ENCODE peak calls at places on chromosome 22, in seven cellular contexts. K, P, C, L, J, X and S are unnamed samples.

GRCh38 chr22:40679964-40680818 is 907 bp downstream of the MCHR1 start:
- DNase-seq in L (no peak), P (no peak), X (no peak), C (no peak), J (no peak), K (no peak), S (no peak)

GRCh38 chr22:40613025-40613424 is 23.5 kb downstream of the MRTFA start:
- DNase-seq in C (no peak), P (no peak), L (no peak), X (no peak), K (no peak), J (no peak), S (no peak)

GRCh38 chr22:47407626-47408025 is 645.2 kb downstream of the TBC1D22A start:
- DNase-seq in J (no peak), K (no peak), P (no peak), X (no peak), C (no peak), L (no peak), S (no peak)

GRCh38 chr22:27961182-27961581 is 42.1 kb upstream of the PITPNB start:
- DNase-seq in J (no peak), X (no peak), P (no peak), L (no peak), C (no peak), K (no peak), S (no peak)

GRCh38 chr22:50262460-50262911 is 1.0 kb upstream of the MAPK12 start:
- DNase-seq in L (no peak), P (no peak), J (no peak), C (no peak), X (no peak), K (no peak), S (no peak)

GRCh38 chr22:39135092-39135896 is 17.2 kb downstream of the CBX7 start:
- DNase-seq in K (peak), J (peak), X (peak), P (peak), L (no peak), C (no peak), S (peak)

GRCh38 chr22:33781396-33781795 is 138.9 kb downstream of the LARGE1 start:
- DNase-seq in P (peak), C (no peak), J (peak), X (no peak), L (no peak), K (no peak), S (no peak)

GRCh38 chr22:46538816-46539163 is 1.4 kb upstream of the CELSR1 start:
- DNase-seq in J (peak), P (no peak), X (no peak), K (no peak), L (no peak), C (no peak), S (no peak)

GRCh38 chr22:24423519-24424000 is 3.8 kb upstream of the ADORA2A start:
- DNase-seq in C (no peak), X (no peak), K (peak), J (peak), L (no peak), P (no peak), S (peak)

GRCh38 chr22:45842141-45842831 is 134.7 kb downstream of the WNT7B start:
- DNase-seq in P (peak), J (no peak), X (no peak), L (no peak), C (no peak), K (no peak), S (no peak)

GRCh38 chr22:11629661-11630385 is 3898.2 kb upstream of the OR11H1 start:
- DNase-seq in K (no peak), J (peak), C (no peak), P (no peak), X (no peak), L (no peak), S (no peak)

GRCh38 chr22:47325249-47325648 is 562.8 kb downstream of the TBC1D22A start:
- DNase-seq in K (no peak), C (no peak), P (no peak), L (no peak), X (no peak), J (no peak), S (no peak)

GRCh38 chr22:20131593-20131855 is at the start of gene ZDHHC8:
- DNase-seq in C (no peak), X (no peak), K (peak), P (no peak), L (no peak), J (peak), S (no peak)

GRCh38 chr22:19862616-19863246 is 8.1 kb upstream of the GNB1L start:
- DNase-seq in K (no peak), X (no peak), L (no peak), J (no peak), C (no peak), P (no peak), S (no peak)

GRCh38 chr22:22591348-22592299 is 32.6 kb upstream of the PRAME start:
- DNase-seq in P (no peak), C (no peak), X (no peak), J (no peak), L (no peak), K (no peak), S (peak)

GRCh38 chr22:47202819-47203553 is 440.5 kb downstream of the TBC1D22A start:
- DNase-seq in J (no peak), X (no peak), K (no peak), L (no peak), P (no peak), C (no peak), S (no peak)

GRCh38 chr22:29336751-29337490 is 21.4 kb upstream of the RASL10A start:
- DNase-seq in J (no peak), K (no peak), L (no peak), P (no peak), X (no peak), C (no peak), S (no peak)

GRCh38 chr22:20833225-20833665 is 25.4 kb downstream of the PI4KA start:
- DNase-seq in J (no peak), X (no peak), C (no peak), K (no peak), L (no peak), P (no peak), S (no peak)

GRCh38 chr22:34161724-34162123 is 241.4 kb upstream of the LARGE1 start:
- DNase-seq in K (no peak), L (no peak), P (no peak), C (no peak), X (no peak), J (no peak), S (no peak)

GRCh38 chr22:24483966-24484545 is 11.1 kb upstream of the UPB1 start:
- DNase-seq in P (no peak), L (no peak), K (no peak), C (no peak), X (no peak), J (no peak), S (no peak)

GRCh38 chr22:17007257-17007656 is 765 bp downstream of the GAB4 start:
- DNase-seq in X (peak), P (no peak), L (no peak), C (no peak), K (no peak), J (no peak), S (no peak)

GRCh38 chr22:46936378-46936916 is 174.0 kb downstream of the TBC1D22A start:
- DNase-seq in P (peak), X (no peak), C (no peak), K (no peak), J (no peak), L (peak), S (no peak)

GRCh38 chr22:36507518-36508010 is 724 bp upstream of the FOXRED2 start:
- DNase-seq in L (no peak), J (no peak), C (no peak), P (no peak), K (no peak), X (no peak), S (no peak)

GRCh38 chr22:29470159-29470855 is 9.7 kb upstream of the NEFH start:
- DNase-seq in P (peak), X (peak), J (peak), L (no peak), C (peak), K (peak), S (peak)

GRCh38 chr22:17981497-17981896 is 42.9 kb downstream of the MICAL3 start:
- DNase-seq in K (no peak), J (no peak), X (no peak), C (no peak), L (no peak), P (no peak), S (peak)

GRCh38 chr22:36197601-36198146 is 3.9 kb downstream of the APOL4 start:
- DNase-seq in C (no peak), J (no peak), K (peak), P (no peak), L (no peak), X (peak), S (peak)

GRCh38 chr22:45314054-45314721 is 4.5 kb downstream of the FAM118A start:
- DNase-seq in X (no peak), P (no peak), C (no peak), K (no peak), J (no peak), L (no peak), S (no peak)

GRCh38 chr22:38180841-38181452 is 683 bp downstream of the PLA2G6 start:
- DNase-seq in J (no peak), L (peak), K (peak), C (no peak), X (peak), P (peak), S (no peak)

GRCh38 chr22:41925783-41926460 is 684 bp downstream of the TNFRSF13C start:
- DNase-seq in P (peak), C (no peak), K (peak), L (no peak), X (peak), J (peak), S (peak)

GRCh38 chr22:50625131-50625567 is 2.8 kb downstream of the ARSA start:
- DNase-seq in X (no peak), P (no peak), C (no peak), L (no peak), K (no peak), J (no peak), S (no peak)

GRCh38 chr22:37567991-37568390 is 7.7 kb downstream of the CDC42EP1 start:
- DNase-seq in K (no peak), X (no peak), J (no peak), L (peak), C (no peak), P (no peak), S (no peak)

GRCh38 chr22:36405221-36405631 is 17.5 kb upstream of the MYH9 start:
- DNase-seq in J (no peak), K (peak), C (no peak), X (no peak), L (no peak), P (no peak), S (no peak)

GRCh38 chr22:48496987-48497650 is 1330.6 kb downstream of the BRD1 start:
- DNase-seq in J (no peak), P (no peak), L (no peak), C (no peak), K (no peak), X (no peak), S (no peak)

GRCh38 chr22:40953446-40953845 is 2.3 kb downstream of the RBX1 start:
- DNase-seq in X (no peak), L (no peak), K (no peak), C (no peak), J (no peak), P (no peak), S (no peak)

GRCh38 chr22:27399161-27399560 is 402.4 kb downstream of the MN1 start:
- DNase-seq in L (no peak), P (peak), X (no peak), C (no peak), K (no peak), J (peak), S (no peak)

GRCh38 chr22:30386960-30387848 is at the start of gene RNF215:
- DNase-seq in K (peak), J (peak), C (peak), P (peak), L (peak), X (peak), S (peak)

GRCh38 chr22:18965526-18966421 is 29.7 kb upstream of the PRODH start:
- DNase-seq in J (no peak), P (no peak), X (peak), K (no peak), C (no peak), L (no peak), S (no peak)

GRCh38 chr22:36267058-36267457 is 14.1 kb downstream of the APOL1 start:
- DNase-seq in C (no peak), K (no peak), J (no peak), P (no peak), L (no peak), X (no peak), S (no peak)

GRCh38 chr22:28585324-28585723 is 94.3 kb downstream of the TTC28 start:
- DNase-seq in C (no peak), P (no peak), L (no peak), K (no peak), J (no peak), X (no peak), S (no peak)